ENCODE peak calls at places on chromosomes 5 and 9, in seven cellular contexts. One of them, this sample, is unnamed.

GRCh38 chr5:150503977-150504620 is 3.8 kb upstream of the NDST1 start:
- DNase-seq in WTC11: no peak
- DNase-seq in BJ: no peak
- DNase-seq in IMR-90: no peak
- DNase-seq in psoas muscle: peak
- DNase-seq in endothelial cell: no peak
- DNase-seq in Caco-2: no peak
- DNase-seq in this sample: no peak

GRCh38 chr5:36066540-36067210 is at the start of gene UGT3A2:
- DNase-seq in WTC11: peak
- DNase-seq in BJ: no peak
- DNase-seq in IMR-90: no peak
- DNase-seq in psoas muscle: no peak
- DNase-seq in endothelial cell: peak
- DNase-seq in Caco-2: no peak
- DNase-seq in this sample: no peak

GRCh38 chr9:93200989-93201339 is 17.0 kb downstream of the WNK2 start:
- DNase-seq in WTC11: no peak
- DNase-seq in BJ: no peak
- DNase-seq in IMR-90: no peak
- DNase-seq in psoas muscle: no peak
- DNase-seq in endothelial cell: no peak
- DNase-seq in Caco-2: no peak
- DNase-seq in this sample: no peak

GRCh38 chr9:14075218-14075617 is 238.7 kb downstream of the NFIB start:
- DNase-seq in WTC11: no peak
- DNase-seq in BJ: no peak
- DNase-seq in IMR-90: no peak
- DNase-seq in psoas muscle: no peak
- DNase-seq in endothelial cell: no peak
- DNase-seq in Caco-2: no peak
- DNase-seq in this sample: no peak

GRCh38 chr9:134641173-134641985 is at the start of gene COL5A1:
- DNase-seq in WTC11: peak
- DNase-seq in BJ: peak
- DNase-seq in IMR-90: peak
- DNase-seq in psoas muscle: peak
- DNase-seq in endothelial cell: peak
- DNase-seq in Caco-2: peak
- DNase-seq in this sample: no peak

GRCh38 chr5:142545653-142546322 is 140.1 kb downstream of the FGF1 start:
- DNase-seq in WTC11: no peak
- DNase-seq in BJ: no peak
- DNase-seq in IMR-90: peak
- DNase-seq in psoas muscle: no peak
- DNase-seq in endothelial cell: no peak
- DNase-seq in Caco-2: no peak
- DNase-seq in this sample: no peak

GRCh38 chr5:151619812-151620462 is 28.8 kb upstream of the FAT2 start:
- DNase-seq in WTC11: peak
- DNase-seq in BJ: no peak
- DNase-seq in IMR-90: no peak
- DNase-seq in psoas muscle: no peak
- DNase-seq in endothelial cell: no peak
- DNase-seq in Caco-2: peak
- DNase-seq in this sample: no peak

GRCh38 chr5:16547200-16547842 is 69.5 kb downstream of the RETREG1 start:
- DNase-seq in WTC11: no peak
- DNase-seq in BJ: no peak
- DNase-seq in IMR-90: no peak
- DNase-seq in psoas muscle: no peak
- DNase-seq in endothelial cell: no peak
- DNase-seq in Caco-2: no peak
- DNase-seq in this sample: no peak

GRCh38 chr9:14532716-14533115 is 160.5 kb downstream of the ZDHHC21 start:
- DNase-seq in WTC11: no peak
- DNase-seq in BJ: peak
- DNase-seq in IMR-90: no peak
- DNase-seq in psoas muscle: no peak
- DNase-seq in endothelial cell: no peak
- DNase-seq in Caco-2: no peak
- DNase-seq in this sample: no peak

GRCh38 chr9:112753725-112754124 is 3.2 kb downstream of the SNX30 start:
- DNase-seq in WTC11: no peak
- DNase-seq in BJ: peak
- DNase-seq in IMR-90: peak
- DNase-seq in psoas muscle: no peak
- DNase-seq in endothelial cell: no peak
- DNase-seq in Caco-2: no peak
- DNase-seq in this sample: no peak

GRCh38 chr5:119243888-119244287 is 111.9 kb upstream of the TNFAIP8 start:
- DNase-seq in WTC11: no peak
- DNase-seq in BJ: no peak
- DNase-seq in IMR-90: no peak
- DNase-seq in psoas muscle: no peak
- DNase-seq in endothelial cell: no peak
- DNase-seq in Caco-2: no peak
- DNase-seq in this sample: no peak

GRCh38 chr9:4417578-4418325 is 72.5 kb upstream of the SLC1A1 start:
- DNase-seq in WTC11: no peak
- DNase-seq in BJ: peak
- DNase-seq in IMR-90: peak
- DNase-seq in psoas muscle: no peak
- DNase-seq in endothelial cell: no peak
- DNase-seq in Caco-2: no peak
- DNase-seq in this sample: no peak

GRCh38 chr9:108776920-108777650 is 78.7 kb downstream of the ACTL7B start:
- DNase-seq in WTC11: no peak
- DNase-seq in BJ: no peak
- DNase-seq in IMR-90: peak
- DNase-seq in psoas muscle: no peak
- DNase-seq in endothelial cell: no peak
- DNase-seq in Caco-2: no peak
- DNase-seq in this sample: no peak

GRCh38 chr5:132268698-132269551 is 11.4 kb downstream of the PDLIM4 start:
- DNase-seq in WTC11: no peak
- DNase-seq in BJ: peak
- DNase-seq in IMR-90: peak
- DNase-seq in psoas muscle: peak
- DNase-seq in endothelial cell: no peak
- DNase-seq in Caco-2: peak
- DNase-seq in this sample: peak

GRCh38 chr9:122186301-122186700 is 26.6 kb downstream of the MORN5 start:
- DNase-seq in WTC11: no peak
- DNase-seq in BJ: no peak
- DNase-seq in IMR-90: no peak
- DNase-seq in psoas muscle: no peak
- DNase-seq in endothelial cell: peak
- DNase-seq in Caco-2: no peak
- DNase-seq in this sample: no peak

GRCh38 chr9:22022396-22022795 is 13.3 kb upstream of the CDKN2B start:
- DNase-seq in WTC11: no peak
- DNase-seq in BJ: no peak
- DNase-seq in IMR-90: no peak
- DNase-seq in psoas muscle: no peak
- DNase-seq in endothelial cell: no peak
- DNase-seq in Caco-2: no peak
- DNase-seq in this sample: no peak

GRCh38 chr5:22908129-22908528 is 55.0 kb upstream of the CDH12 start:
- DNase-seq in WTC11: no peak
- DNase-seq in BJ: no peak
- DNase-seq in IMR-90: peak
- DNase-seq in psoas muscle: no peak
- DNase-seq in endothelial cell: no peak
- DNase-seq in Caco-2: no peak
- DNase-seq in this sample: no peak

GRCh38 chr5:81922790-81923398 is 48.9 kb upstream of the ATG10 start:
- DNase-seq in WTC11: no peak
- DNase-seq in BJ: no peak
- DNase-seq in IMR-90: no peak
- DNase-seq in psoas muscle: no peak
- DNase-seq in endothelial cell: no peak
- DNase-seq in Caco-2: no peak
- DNase-seq in this sample: no peak

GRCh38 chr5:36938129-36938528 is 61.6 kb downstream of the NIPBL start:
- DNase-seq in WTC11: no peak
- DNase-seq in BJ: no peak
- DNase-seq in IMR-90: no peak
- DNase-seq in psoas muscle: no peak
- DNase-seq in endothelial cell: no peak
- DNase-seq in Caco-2: no peak
- DNase-seq in this sample: no peak

GRCh38 chr9:69675563-69675962 is 3.4 kb upstream of the APBA1 start:
- DNase-seq in WTC11: no peak
- DNase-seq in BJ: no peak
- DNase-seq in IMR-90: no peak
- DNase-seq in psoas muscle: no peak
- DNase-seq in endothelial cell: no peak
- DNase-seq in Caco-2: no peak
- DNase-seq in this sample: no peak

GRCh38 chr5:132493821-132494220 is 3.2 kb upstream of the IRF1 start:
- DNase-seq in WTC11: no peak
- DNase-seq in BJ: no peak
- DNase-seq in IMR-90: no peak
- DNase-seq in psoas muscle: no peak
- DNase-seq in endothelial cell: no peak
- DNase-seq in Caco-2: no peak
- DNase-seq in this sample: no peak

DNA sequence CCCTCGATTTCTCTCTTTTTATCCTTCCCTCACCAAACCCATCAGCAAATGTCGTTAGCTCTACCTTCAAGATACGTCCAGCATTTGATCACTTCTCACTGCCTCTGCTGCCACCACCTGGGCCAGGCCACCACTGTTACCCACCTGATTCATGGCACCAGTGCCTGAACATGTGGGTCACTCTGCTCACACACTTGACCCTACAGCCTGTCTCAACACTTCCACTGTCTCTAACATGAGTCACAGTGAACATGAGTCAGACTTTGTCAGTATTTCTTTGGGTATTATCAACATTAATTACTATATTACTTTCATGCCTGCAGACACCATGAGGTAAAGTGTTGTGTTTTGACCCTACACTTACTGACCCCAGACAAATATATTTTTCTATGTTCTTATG is 19.6 kb downstream of the SLC24A2 start:
- DNase-seq in WTC11: no peak
- DNase-seq in BJ: no peak
- DNase-seq in IMR-90: no peak
- DNase-seq in psoas muscle: no peak
- DNase-seq in endothelial cell: no peak
- DNase-seq in Caco-2: no peak
- DNase-seq in this sample: no peak
- TF ChIP-seq CTCF in WTC11: no peak
- TF ChIP-seq CTCF in BJ: no peak
- TF ChIP-seq CTCF in IMR-90: no peak
- TF ChIP-seq CTCF in psoas muscle: no peak
- TF ChIP-seq CTCF in endothelial cell: no peak
- TF ChIP-seq CTCF in Caco-2: no peak
- TF ChIP-seq CTCF in this sample: no peak

GRCh38 chr9:133333011-133333410 is 3.0 kb downstream of the SURF6 start:
- DNase-seq in WTC11: no peak
- DNase-seq in BJ: no peak
- DNase-seq in IMR-90: no peak
- DNase-seq in psoas muscle: no peak
- DNase-seq in endothelial cell: no peak
- DNase-seq in Caco-2: no peak
- DNase-seq in this sample: no peak

GRCh38 chr9:133332381-133332730 is 3.6 kb downstream of the SURF6 start:
- DNase-seq in WTC11: no peak
- DNase-seq in BJ: no peak
- DNase-seq in IMR-90: no peak
- DNase-seq in psoas muscle: no peak
- DNase-seq in endothelial cell: no peak
- DNase-seq in Caco-2: no peak
- DNase-seq in this sample: no peak

GRCh38 chr9:133333566-133333965 is 2.4 kb downstream of the SURF6 start:
- DNase-seq in WTC11: no peak
- DNase-seq in BJ: no peak
- DNase-seq in IMR-90: no peak
- DNase-seq in psoas muscle: no peak
- DNase-seq in endothelial cell: no peak
- DNase-seq in Caco-2: peak
- DNase-seq in this sample: no peak

GRCh38 chr9:133335924-133336811 is at the start of gene SURF6:
- DNase-seq in WTC11: peak
- DNase-seq in BJ: peak
- DNase-seq in IMR-90: peak
- DNase-seq in psoas muscle: peak
- DNase-seq in endothelial cell: peak
- DNase-seq in Caco-2: peak
- DNase-seq in this sample: peak

GRCh38 chr9:133334161-133334560 is 1.8 kb downstream of the SURF6 start:
- DNase-seq in WTC11: peak
- DNase-seq in BJ: no peak
- DNase-seq in IMR-90: no peak
- DNase-seq in psoas muscle: no peak
- DNase-seq in endothelial cell: no peak
- DNase-seq in Caco-2: peak
- DNase-seq in this sample: no peak
- TF ChIP-seq CTCF in WTC11: no peak
- TF ChIP-seq CTCF in BJ: no peak
- TF ChIP-seq CTCF in IMR-90: no peak
- TF ChIP-seq CTCF in psoas muscle: no peak
- TF ChIP-seq CTCF in endothelial cell: no peak
- TF ChIP-seq CTCF in Caco-2: no peak
- TF ChIP-seq CTCF in this sample: no peak

GRCh38 chr9:128610889-128611288 is 45.8 kb downstream of the DYNC2I2 start:
- DNase-seq in WTC11: no peak
- DNase-seq in BJ: no peak
- DNase-seq in IMR-90: no peak
- DNase-seq in psoas muscle: no peak
- DNase-seq in endothelial cell: no peak
- DNase-seq in Caco-2: no peak
- DNase-seq in this sample: no peak
- TF ChIP-seq CTCF in WTC11: no peak
- TF ChIP-seq CTCF in BJ: no peak
- TF ChIP-seq CTCF in IMR-90: no peak
- TF ChIP-seq CTCF in psoas muscle: no peak
- TF ChIP-seq CTCF in endothelial cell: no peak
- TF ChIP-seq CTCF in Caco-2: no peak
- TF ChIP-seq CTCF in this sample: no peak

GRCh38 chr5:10519729-10520128 is 44.1 kb upstream of the ANKRD33B start:
- DNase-seq in WTC11: no peak
- DNase-seq in BJ: no peak
- DNase-seq in IMR-90: no peak
- DNase-seq in psoas muscle: no peak
- DNase-seq in endothelial cell: no peak
- DNase-seq in Caco-2: no peak
- DNase-seq in this sample: no peak

GRCh38 chr5:10524376-10525123 is 39.3 kb upstream of the ANKRD33B start:
- DNase-seq in WTC11: no peak
- DNase-seq in BJ: peak
- DNase-seq in IMR-90: peak
- DNase-seq in psoas muscle: peak
- DNase-seq in endothelial cell: no peak
- DNase-seq in Caco-2: no peak
- DNase-seq in this sample: no peak

GRCh38 chr5:10522224-10522611 is 41.7 kb upstream of the ANKRD33B start:
- DNase-seq in WTC11: no peak
- DNase-seq in BJ: no peak
- DNase-seq in IMR-90: no peak
- DNase-seq in psoas muscle: no peak
- DNase-seq in endothelial cell: no peak
- DNase-seq in Caco-2: no peak
- DNase-seq in this sample: no peak

GRCh38 chr5:10520716-10521115 is 43.2 kb upstream of the ANKRD33B start:
- DNase-seq in WTC11: no peak
- DNase-seq in BJ: no peak
- DNase-seq in IMR-90: peak
- DNase-seq in psoas muscle: no peak
- DNase-seq in endothelial cell: no peak
- DNase-seq in Caco-2: no peak
- DNase-seq in this sample: no peak

GRCh38 chr5:10521466-10522223 is 42.2 kb upstream of the ANKRD33B start:
- DNase-seq in WTC11: peak
- DNase-seq in BJ: no peak
- DNase-seq in IMR-90: no peak
- DNase-seq in psoas muscle: no peak
- DNase-seq in endothelial cell: no peak
- DNase-seq in Caco-2: no peak
- DNase-seq in this sample: no peak
- TF ChIP-seq CTCF in WTC11: peak
- TF ChIP-seq CTCF in BJ: peak
- TF ChIP-seq CTCF in IMR-90: peak
- TF ChIP-seq CTCF in psoas muscle: no peak
- TF ChIP-seq CTCF in endothelial cell: peak
- TF ChIP-seq CTCF in Caco-2: peak
- TF ChIP-seq CTCF in this sample: peak